ENCODE peak calls at places on chromosome 11, in five cellular contexts. W, I, E, S and X are unnamed samples.

GRCh38 chr11:63536669-63537292 is at the start of gene PLAAT4:
- DNase-seq in E (peak), S (no peak), W (peak), I (no peak), X (no peak)

GRCh38 chr11:15911377-15912044 is 444.8 kb downstream of the SOX6 start:
- DNase-seq in I (no peak), E (peak), S (no peak), W (peak), X (no peak)

GRCh38 chr11:122440783-122441701 is 214.5 kb upstream of the UBASH3B start:
- DNase-seq in I (no peak), S (peak), W (no peak), E (peak), X (peak)

GRCh38 chr11:12276831-12277475 is 100.4 kb upstream of the PARVA start:
- DNase-seq in I (no peak), W (no peak), S (peak), E (no peak), X (no peak)

GRCh38 chr11:11985016-11985715 is 23.3 kb downstream of the DKK3 start:
- DNase-seq in S (peak), E (peak), I (no peak), W (peak), X (no peak)

GRCh38 chr11:33867996-33868645 is 23.8 kb downstream of the LMO2 start:
- DNase-seq in S (no peak), E (no peak), W (no peak), I (no peak), X (no peak)

GRCh38 chr11:62770778-62771143 is 435 bp upstream of the TAF6L start:
- DNase-seq in E (no peak), S (peak), W (no peak), I (no peak), X (no peak)

GRCh38 chr11:6481012-6481923 is at the start of the genes ARFIP2 and TIMM10B:
- DNase-seq in I (peak), S (peak), W (peak), E (peak), X (peak)

GRCh38 chr11:72293391-72293790 is 49.4 kb upstream of the PHOX2A start:
- DNase-seq in I (no peak), W (no peak), S (no peak), E (no peak), X (no peak)

GRCh38 chr11:68659158-68659921 is 25.0 kb upstream of the GAL start:
- DNase-seq in E (peak), S (peak), I (no peak), W (peak), X (no peak)

GRCh38 chr11:33307984-33308383 is 50.8 kb downstream of the HIPK3 start:
- DNase-seq in I (no peak), E (no peak), S (no peak), W (no peak), X (no peak)

GRCh38 chr11:115161876-115162275 is 342.3 kb downstream of the CADM1 start:
- DNase-seq in S (no peak), W (no peak), I (no peak), E (no peak), X (no peak)

GRCh38 chr11:3641701-3642070 is at the start of gene ART5:
- DNase-seq in S (no peak), W (no peak), E (no peak), I (no peak), X (no peak)

GRCh38 chr11:7910389-7910788 is 20.7 kb downstream of the OR10A6 start:
- DNase-seq in S (no peak), I (no peak), E (no peak), W (no peak), X (no peak)

GRCh38 chr11:124769804-124770774 is 8.0 kb upstream of the ESAM start:
- DNase-seq in W (peak), S (no peak), E (peak), I (no peak), X (no peak)

GRCh38 chr11:10908215-10908990 is 50.5 kb upstream of the ZBED5 start:
- DNase-seq in W (peak), S (peak), I (no peak), E (peak), X (no peak)

GRCh38 chr11:104897891-104898684 is at the start of gene CASP12:
- DNase-seq in W (peak), S (no peak), E (peak), I (no peak), X (no peak)

GRCh38 chr11:62464655-62465054 is 45.8 kb downstream of the SCGB1A1 start:
- DNase-seq in S (no peak), W (no peak), I (no peak), E (no peak), X (no peak)

GRCh38 chr11:5556596-5557188 is 8.4 kb upstream of the OR52H1 start:
- DNase-seq in S (no peak), W (no peak), I (no peak), E (no peak), X (no peak)

GRCh38 chr11:11390068-11390775 is 37.2 kb upstream of the CSNK2A3 start:
- DNase-seq in I (no peak), E (no peak), W (no peak), S (no peak), X (no peak)

GRCh38 chr11:95138448-95138847 is 48.8 kb downstream of the ENDOD1 start:
- DNase-seq in W (no peak), S (no peak), E (peak), I (no peak), X (no peak)

GRCh38 chr11:92246637-92247036 is 22.0 kb downstream of the FAT3 start:
- DNase-seq in I (no peak), S (no peak), E (no peak), W (no peak), X (no peak)

GRCh38 chr11:91513734-91514133 is 710.9 kb upstream of the FAT3 start:
- DNase-seq in I (no peak), E (no peak), W (no peak), S (no peak), X (no peak)

DNA sequence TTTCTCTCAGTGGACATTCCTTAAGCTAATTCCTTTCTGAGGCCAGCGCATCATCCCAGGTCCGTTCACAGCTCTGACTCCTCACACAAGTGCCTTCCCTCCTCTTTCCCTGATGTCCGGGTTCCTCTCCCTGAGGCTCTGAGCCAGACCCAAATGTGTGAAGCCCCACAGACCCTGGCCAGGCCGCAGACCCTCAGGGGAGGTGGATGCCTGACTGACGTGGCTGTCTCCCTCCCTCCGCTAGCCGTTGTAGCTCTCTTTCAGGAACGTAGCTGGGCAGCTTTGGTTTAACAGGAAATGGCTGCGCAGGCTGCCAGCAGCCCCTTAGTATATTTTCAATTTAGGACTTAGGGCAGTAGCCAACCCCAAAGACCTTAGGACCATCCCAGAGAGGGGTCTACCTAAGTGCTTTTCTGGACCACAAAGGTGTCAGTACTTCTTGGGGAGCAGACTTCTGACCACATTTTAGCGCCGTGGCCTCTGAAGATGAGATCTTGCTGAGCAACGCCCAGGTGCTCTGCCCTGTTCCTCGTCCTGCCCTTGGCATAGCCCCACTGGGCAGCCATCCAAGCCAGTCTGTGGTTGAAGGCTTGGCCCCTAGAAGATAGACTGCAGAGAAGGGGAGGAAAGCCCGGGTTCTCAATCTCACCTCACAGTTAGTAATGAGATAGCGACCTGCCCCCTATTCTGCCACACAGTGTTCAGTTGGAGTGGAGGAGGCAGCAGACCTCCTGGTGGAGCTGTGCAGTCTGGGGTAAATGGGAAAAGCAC is 27.0 kb downstream of the MYBPC3 start:
- DNase-seq in E (no peak), W (no peak), S (no peak), I (no peak), X (no peak)
- H2BK15ac ChIP-seq in E (no peak), W (no peak), S (no peak), I (no peak), X (no peak)

DNA sequence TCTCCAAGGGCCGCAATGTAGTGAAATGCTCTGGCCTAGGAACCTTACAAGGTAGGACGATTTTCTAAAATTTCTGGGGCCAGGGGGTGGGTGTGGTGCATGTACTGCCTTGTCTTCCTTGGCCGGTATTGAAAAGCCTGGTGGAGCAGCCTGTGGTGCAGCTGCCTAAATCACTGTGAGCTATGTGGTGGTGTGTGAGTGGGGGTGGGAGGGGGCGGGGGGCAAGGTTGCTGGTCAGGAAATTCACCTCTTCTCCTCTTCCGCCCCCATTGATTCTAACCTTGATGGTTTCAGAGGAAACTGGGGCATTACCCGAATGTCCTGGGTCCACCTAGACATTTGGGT is 137.2 kb downstream of the DBX1 start:
- DNase-seq in W (no peak), I (no peak), S (no peak), E (no peak), X (no peak)
- H3K14ac ChIP-seq in W (peak), I (no peak), S (no peak), E (peak), X (no peak)

DNA sequence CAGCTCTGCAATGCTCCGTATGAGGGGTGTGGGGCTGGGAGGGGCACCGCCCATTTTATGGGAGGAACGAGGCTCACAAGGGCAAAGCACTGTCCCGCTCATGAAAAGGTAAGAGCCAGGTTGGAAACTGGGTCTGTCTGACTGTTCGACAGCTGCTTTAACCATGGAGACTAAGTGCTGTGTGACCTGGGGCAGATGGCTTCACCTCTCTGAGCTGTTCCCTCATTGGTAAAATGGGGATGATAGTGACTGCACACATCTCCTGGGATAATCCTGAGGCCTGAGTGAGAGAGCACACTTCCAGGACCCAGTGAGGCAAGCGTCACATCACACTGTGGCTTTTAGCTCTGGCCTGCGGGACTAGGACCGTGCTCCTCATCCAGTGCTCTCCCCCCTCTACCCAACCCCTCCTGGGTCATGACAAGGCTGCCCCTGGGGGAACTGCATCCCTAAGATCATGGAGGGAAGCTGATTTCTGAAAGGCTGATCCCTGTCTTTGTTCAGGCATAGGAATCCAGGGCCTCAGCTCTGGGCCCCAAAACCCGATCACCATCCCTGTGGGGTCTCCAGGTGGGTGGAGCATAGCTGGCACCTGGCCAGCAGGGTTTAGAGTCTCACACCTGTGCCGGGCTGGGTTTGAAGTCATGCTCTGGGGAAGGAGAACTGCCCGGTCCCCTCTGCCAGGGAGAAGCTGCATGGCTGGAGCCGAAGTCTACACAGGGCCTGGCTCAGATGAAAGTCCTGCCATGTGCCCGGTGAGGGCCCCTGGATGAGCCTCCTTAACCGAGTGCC is 21.3 kb downstream of the FGF3 start:
- DNase-seq in W (no peak), I (no peak), S (no peak), E (no peak), X (no peak)
- H2AFZ ChIP-seq in W (no peak), I (no peak), S (no peak), E (no peak), X (no peak)

DNA sequence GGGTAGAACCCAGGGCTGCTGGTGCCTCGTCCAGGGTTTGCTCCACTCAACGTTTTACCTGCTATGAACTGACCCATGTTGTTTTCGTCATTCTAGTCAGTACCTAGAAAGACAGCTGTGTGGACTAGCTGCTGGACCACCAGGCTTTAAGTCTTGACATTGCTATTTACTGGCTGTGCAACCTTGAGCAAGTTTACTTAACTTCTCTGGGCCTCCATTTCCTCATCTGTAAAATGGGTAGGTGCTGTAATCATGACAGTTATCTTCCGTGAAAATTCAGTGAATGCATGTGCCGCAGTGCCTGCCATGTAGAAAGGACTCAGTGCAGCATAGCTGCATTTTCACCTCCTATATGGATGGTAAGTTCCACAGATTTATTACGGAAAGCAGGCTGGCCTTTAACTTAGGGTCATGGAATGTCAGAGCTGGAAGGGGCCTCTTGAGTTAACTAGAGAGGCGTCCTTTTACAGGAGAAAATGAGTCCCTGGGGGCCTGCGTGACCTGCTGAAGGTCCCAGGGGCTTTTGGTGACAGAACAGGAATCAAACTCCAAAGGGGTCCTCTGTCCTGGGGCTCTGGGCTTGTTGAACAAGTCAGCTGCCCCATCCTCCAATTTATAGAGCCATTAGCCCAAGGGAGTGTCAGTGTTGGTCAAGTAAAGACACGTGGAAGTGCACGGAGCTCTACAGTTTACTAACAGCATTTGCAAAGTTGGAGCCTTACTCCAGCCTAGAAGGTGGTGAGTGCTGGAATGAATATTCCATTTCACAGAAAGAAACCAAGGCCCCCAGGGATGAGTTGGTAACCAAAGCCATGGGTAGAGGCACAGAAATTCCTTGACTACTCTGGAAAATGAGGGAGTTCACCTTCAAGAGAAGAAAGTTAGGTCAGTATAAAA is 12.0 kb upstream of the MALAT1 start:
- DNase-seq in E (no peak), W (no peak), I (no peak), S (no peak), X (no peak)
- H2BK15ac ChIP-seq in E (no peak), W (peak), I (peak), S (no peak), X (peak)

DNA sequence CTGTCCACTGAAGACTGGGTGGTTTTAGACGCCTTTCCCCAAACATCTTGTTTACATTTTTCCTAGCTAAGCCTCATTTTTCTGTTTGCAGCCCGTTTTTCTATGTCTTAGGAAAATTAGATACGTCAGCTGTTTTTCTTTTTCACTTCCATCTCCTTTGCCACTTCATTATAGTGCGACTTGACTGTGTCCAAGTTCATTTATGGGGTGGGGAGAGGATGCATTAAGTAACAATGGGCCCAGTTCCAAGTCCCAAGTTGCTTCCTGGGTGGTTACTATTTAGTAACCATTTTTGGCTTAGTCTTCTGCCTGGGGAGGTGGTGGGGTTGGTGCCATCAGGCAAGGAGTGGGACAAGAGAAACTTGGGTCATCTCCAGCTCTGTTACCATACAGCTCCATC is 83.0 kb downstream of the TRAF6 start:
- DNase-seq in W (no peak), I (no peak), S (no peak), E (no peak), X (no peak)
- H3K14ac ChIP-seq in W (peak), I (no peak), S (no peak), E (no peak), X (no peak)

DNA sequence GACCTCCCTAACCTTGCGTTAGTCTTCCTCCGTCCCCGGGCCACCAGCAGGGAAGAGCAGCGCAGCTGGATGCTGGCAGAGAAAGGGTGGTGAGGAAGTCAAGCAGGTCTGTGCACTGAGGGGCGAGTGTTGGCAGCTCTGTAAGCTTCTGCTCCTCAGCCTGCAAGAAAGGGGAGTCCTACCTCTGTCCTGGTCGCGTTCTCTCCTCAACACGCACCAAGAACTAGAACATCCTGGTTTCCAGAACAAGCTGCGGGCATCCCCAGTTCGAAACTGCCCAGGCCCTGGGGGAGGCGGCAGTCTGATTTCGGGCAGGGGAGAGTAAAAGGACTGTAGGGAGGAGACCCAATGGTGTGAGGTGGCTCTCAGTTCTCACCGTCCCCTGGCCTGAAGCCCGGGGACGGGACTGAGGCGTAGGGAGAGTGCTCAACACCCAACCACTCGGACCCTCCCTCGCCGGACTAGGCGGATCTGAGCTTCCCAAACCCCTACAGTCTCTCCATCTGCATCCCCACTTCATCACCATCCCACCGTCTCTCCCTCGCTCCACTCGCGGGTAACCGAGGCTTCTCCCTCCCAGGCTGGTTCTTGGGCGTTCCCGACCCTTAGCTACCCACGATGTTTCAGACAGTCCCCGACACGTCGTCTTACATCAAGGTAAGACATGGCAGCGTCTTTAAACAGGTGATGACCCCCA is 7.7 kb upstream of the FLI1 start:
- DNase-seq in I (no peak), E (peak), S (peak), W (no peak), X (no peak)
- H2AFZ ChIP-seq in I (no peak), E (no peak), S (no peak), W (peak), X (peak)

GRCh38 chr11:67118059-67118766 is 850 bp upstream of the KDM2A start:
- DNase-seq in I (no peak), S (peak), W (no peak), E (no peak), X (no peak)
- H2BK15ac ChIP-seq in I (no peak), S (no peak), W (no peak), E (peak), X (peak)

DNA sequence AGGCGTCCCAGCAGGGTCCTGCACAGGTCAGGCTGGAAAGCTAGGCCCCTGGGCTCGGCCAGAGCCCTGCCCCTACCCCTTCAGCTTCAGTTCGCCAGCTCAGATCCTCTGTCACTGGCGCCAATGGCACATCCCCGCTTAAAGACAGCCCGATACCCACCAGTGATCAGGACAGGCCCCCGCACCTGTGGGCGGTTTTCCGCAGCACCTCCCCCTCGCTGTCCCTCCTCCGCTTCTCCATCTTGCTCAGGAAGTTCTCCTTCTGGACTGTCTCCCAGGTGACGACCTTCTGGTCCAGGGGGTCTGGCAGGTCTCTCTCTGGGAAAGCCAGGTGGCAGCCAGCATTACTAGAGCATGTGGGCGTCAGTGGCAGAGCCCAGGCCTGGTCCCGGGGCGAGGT is 5.9 kb downstream of the TSSC4 start:
- DNase-seq in S (no peak), I (no peak), W (no peak), E (no peak), X (no peak)
- H3K14ac ChIP-seq in S (no peak), I (no peak), W (no peak), E (no peak), X (peak)